ENCODE peak calls at places on chromosomes 2 and 18, in six cellular contexts. A is endodermal cell, K is heart left ventricle, V is lower lobe of right lung, L is sigmoid colon, I is K562. S is an unnamed sample. For H3K27me3, the result is how much of the 10 kb centered on the place peaks cover.

GRCh38 chr2:48332286-48332685 is 197.7 kb upstream of the STON1 start:
- DNase-seq in A (no peak), K (no peak), V (no peak), L (no peak), I (no peak), S (no peak)

GRCh38 chr2:212537311-212538155 is 1.1 kb downstream of the ERBB4 start:
- DNase-seq in A (peak), K (peak), V (peak), L (no peak), I (no peak), S (peak)

GRCh38 chr18:9535430-9535972 is 60.2 kb downstream of the RALBP1 start:
- DNase-seq in A (no peak), K (no peak), V (no peak), L (no peak), I (no peak), S (peak)

GRCh38 chr2:47664817-47665216 is 118.1 kb upstream of the MSH6 start:
- DNase-seq in A (peak), K (no peak), V (no peak), L (no peak), I (peak), S (no peak)

GRCh38 chr18:41618135-41618534 is 336.9 kb upstream of the PIK3C3 start:
- DNase-seq in A (no peak), K (no peak), V (no peak), L (no peak), I (no peak), S (no peak)

GRCh38 chr2:121694398-121695178 is 42.1 kb downstream of the NIFK start:
- DNase-seq in A (peak), K (no peak), V (no peak), L (peak), I (no peak), S (no peak)

GRCh38 chr2:17373041-17373440 is 145.2 kb downstream of the RAD51AP2 start:
- DNase-seq in A (no peak), K (no peak), V (no peak), L (no peak), I (no peak), S (no peak)

GRCh38 chr2:181326605-181327004 is 130.6 kb upstream of the ITGA4 start:
- DNase-seq in A (no peak), K (no peak), V (no peak), L (no peak), I (no peak), S (no peak)

GRCh38 chr2:120203341-120204021 is 19.7 kb downstream of the TMEM185B start:
- DNase-seq in A (peak), K (no peak), V (no peak), L (no peak), I (no peak), S (no peak)

GRCh38 chr2:157324331-157324843 is 1.2 kb downstream of the ERMN start:
- DNase-seq in A (no peak), K (no peak), V (no peak), L (no peak), I (peak), S (no peak)

GRCh38 chr18:76572517-76573247 is 77.6 kb upstream of the ZNF516 start:
- DNase-seq in A (no peak), K (no peak), V (no peak), L (no peak), I (no peak), S (no peak)

GRCh38 chr2:113173563-113174368 is at the start of gene PSD4:
- DNase-seq in A (peak), K (peak), V (peak), L (no peak), I (peak), S (no peak)

GRCh38 chr18:692841-693240 is 19.6 kb downstream of the ENOSF1 start:
- DNase-seq in A (no peak), K (no peak), V (no peak), L (no peak), I (no peak), S (no peak)

GRCh38 chr2:105179469-105180372 is 61.8 kb upstream of the GPR45 start:
- DNase-seq in A (peak), K (no peak), V (peak), L (no peak), I (peak), S (peak)

GRCh38 chr2:157830696-157831570 is 45.2 kb downstream of the ACVR1 start:
- DNase-seq in A (no peak), K (no peak), V (no peak), L (no peak), I (no peak), S (no peak)

GRCh38 chr2:121173112-121173511 is 111.9 kb downstream of the TFCP2L1 start:
- DNase-seq in A (no peak), K (no peak), V (no peak), L (peak), I (no peak), S (no peak)

GRCh38 chr2:111896576-111896975 is 1.8 kb upstream of the MERTK start:
- DNase-seq in A (no peak), K (no peak), V (no peak), L (no peak), I (peak), S (no peak)

GRCh38 chr2:169372561-169372960 is 10.2 kb upstream of the LRP2 start:
- DNase-seq in A (no peak), K (no peak), V (no peak), L (no peak), I (no peak), S (no peak)

GRCh38 chr2:160908157-160908556 is 252.1 kb upstream of the TANK start:
- DNase-seq in A (no peak), K (no peak), V (no peak), L (no peak), I (no peak), S (no peak)

GRCh38 chr2:237084444-237084843 is 1.2 kb upstream of the COPS8 start:
- DNase-seq in A (no peak), K (no peak), V (no peak), L (no peak), I (no peak), S (no peak)

GRCh38 chr18:70454705-70455322 is 166.0 kb downstream of the SOCS6 start:
- DNase-seq in A (no peak), K (no peak), V (no peak), L (no peak), I (peak), S (no peak)

GRCh38 chr2:95025406-95026319 is at the start of gene MAL:
- DNase-seq in A (peak), K (peak), V (no peak), L (no peak), I (no peak), S (peak)

GRCh38 chr2:10469955-10470568 is 21.9 kb upstream of the ODC1 start:
- DNase-seq in A (peak), K (no peak), V (no peak), L (peak), I (no peak), S (no peak)

GRCh38 chr2:74496997-74497776 is 2.2 kb downstream of the LBX2 start:
- DNase-seq in A (no peak), K (no peak), V (peak), L (no peak), I (no peak), S (no peak)

GRCh38 chr2:199455533-199456382 is 2.0 kb downstream of the SATB2 start:
- DNase-seq in A (peak), K (peak), V (peak), L (peak), I (peak), S (no peak)

GRCh38 chr2:228600265-228600664 is 418.8 kb upstream of the SPHKAP start:
- DNase-seq in A (no peak), K (no peak), V (no peak), L (no peak), I (no peak), S (no peak)

GRCh38 chr2:128196026-128196822 is 105.2 kb downstream of the UGGT1 start:
- DNase-seq in A (peak), K (no peak), V (no peak), L (peak), I (no peak), S (no peak)

GRCh38 chr2:108280466-108280865 is 8.2 kb upstream of the SULT1C2 start:
- DNase-seq in A (no peak), K (no peak), V (no peak), L (no peak), I (no peak), S (no peak)

GRCh38 chr2:126658910-126659613 is 3.1 kb downstream of the GYPC start:
- DNase-seq in A (no peak), K (peak), V (peak), L (peak), I (peak), S (no peak)

GRCh38 chr2:3460831-3461544 is 58.3 kb downstream of the ADI1 start:
- DNase-seq in A (no peak), K (peak), V (peak), L (no peak), I (no peak), S (no peak)

GRCh38 chr2:83394134-83394965 is 1064.7 kb downstream of the SUCLG1 start:
- DNase-seq in A (no peak), K (no peak), V (no peak), L (no peak), I (no peak), S (no peak)

GRCh38 chr2:21270658-21271057 is 146.9 kb downstream of the TDRD15 start:
- DNase-seq in A (no peak), K (peak), V (no peak), L (peak), I (no peak), S (peak)

GRCh38 chr18:72869786-72870185 is 2.0 kb upstream of the NETO1 start:
- DNase-seq in A (peak), K (no peak), V (no peak), L (no peak), I (no peak), S (no peak)

GRCh38 chr18:29874519-29875098 is 1167.9 kb downstream of the DSC3 start:
- DNase-seq in A (peak), K (no peak), V (no peak), L (no peak), I (peak), S (no peak)

GRCh38 chr2:100940766-100941645 is 61.1 kb upstream of the RPL31 start:
- DNase-seq in A (peak), K (no peak), V (no peak), L (no peak), I (no peak), S (no peak)

GRCh38 chr18:36066731-36067117 is 635 bp downstream of the RPRD1A start:
- DNase-seq in A (no peak), K (no peak), V (no peak), L (no peak), I (no peak), S (no peak)

GRCh38 chr18:46542545-46542944 is 114.5 kb downstream of the LOXHD1 start:
- DNase-seq in A (peak), K (no peak), V (no peak), L (no peak), I (no peak), S (no peak)

GRCh38 chr2:168518555-168519066 is 62.5 kb downstream of the CERS6 start:
- DNase-seq in A (peak), K (no peak), V (no peak), L (no peak), I (peak), S (no peak)

DNA sequence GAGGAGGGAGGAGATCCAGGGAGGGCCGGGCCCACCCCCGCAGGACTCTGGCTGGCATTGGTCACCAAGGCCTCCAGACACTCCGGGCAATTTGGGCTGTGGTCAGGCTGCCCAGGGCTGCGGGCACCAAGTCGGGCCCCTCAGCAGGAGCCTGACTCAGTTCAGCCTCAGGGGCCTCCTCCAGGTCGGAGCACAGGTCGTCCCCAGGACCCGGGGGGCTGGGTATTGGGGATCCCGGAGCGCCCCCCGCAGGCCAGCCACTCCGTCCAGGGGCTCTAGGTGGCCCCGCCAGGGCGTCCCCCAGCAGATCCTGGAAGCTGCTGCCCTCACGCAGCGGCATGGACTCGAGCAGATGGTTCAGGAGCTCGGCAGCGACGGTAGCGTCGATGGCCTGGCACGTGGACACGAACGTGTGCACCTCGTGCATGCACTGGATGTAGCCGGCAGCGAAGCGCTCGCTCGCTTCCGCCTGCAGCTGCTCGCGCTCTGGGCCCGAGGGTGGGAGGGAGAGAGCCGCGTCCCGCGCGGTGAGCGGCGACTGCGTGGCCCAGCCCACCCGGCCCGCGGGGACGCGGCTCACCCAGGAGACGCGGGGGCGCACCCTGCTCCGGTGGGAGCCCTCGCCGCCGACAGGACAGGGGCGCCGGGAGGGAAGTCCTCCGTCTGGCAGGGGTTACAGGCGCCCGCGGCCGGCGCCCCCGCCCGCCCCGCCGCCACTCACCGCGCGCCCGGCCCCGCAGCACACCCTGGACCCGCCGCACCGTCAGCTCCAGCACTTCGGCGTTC is 879 bp downstream of the HES6 start:
- DNase-seq in A (peak), K (peak), V (peak), L (peak), I (peak), S (no peak)
- H3K4me3 ChIP-seq in A (no peak), K (no peak), V (peak), L (peak), I (peak), S (peak)

GRCh38 chr2:192775461-192776262 is 580.9 kb upstream of the TMEFF2 start:
- DNase-seq in A (no peak), K (no peak), V (no peak), L (no peak), I (no peak), S (no peak)
- TF ChIP-seq CTCF in A (no peak), K (no peak), V (no peak), L (no peak), I (no peak), S (no peak)

GRCh38 chr2:63059434-63060078 is 8.9 kb downstream of the OTX1 start:
- DNase-seq in A (peak), K (no peak), V (no peak), L (peak), I (no peak), S (no peak)
- H3K27me3 ChIP-seq in A (half or more), K (half or more), V (half or more), L (half or more), I (under half), S (half or more)

DNA sequence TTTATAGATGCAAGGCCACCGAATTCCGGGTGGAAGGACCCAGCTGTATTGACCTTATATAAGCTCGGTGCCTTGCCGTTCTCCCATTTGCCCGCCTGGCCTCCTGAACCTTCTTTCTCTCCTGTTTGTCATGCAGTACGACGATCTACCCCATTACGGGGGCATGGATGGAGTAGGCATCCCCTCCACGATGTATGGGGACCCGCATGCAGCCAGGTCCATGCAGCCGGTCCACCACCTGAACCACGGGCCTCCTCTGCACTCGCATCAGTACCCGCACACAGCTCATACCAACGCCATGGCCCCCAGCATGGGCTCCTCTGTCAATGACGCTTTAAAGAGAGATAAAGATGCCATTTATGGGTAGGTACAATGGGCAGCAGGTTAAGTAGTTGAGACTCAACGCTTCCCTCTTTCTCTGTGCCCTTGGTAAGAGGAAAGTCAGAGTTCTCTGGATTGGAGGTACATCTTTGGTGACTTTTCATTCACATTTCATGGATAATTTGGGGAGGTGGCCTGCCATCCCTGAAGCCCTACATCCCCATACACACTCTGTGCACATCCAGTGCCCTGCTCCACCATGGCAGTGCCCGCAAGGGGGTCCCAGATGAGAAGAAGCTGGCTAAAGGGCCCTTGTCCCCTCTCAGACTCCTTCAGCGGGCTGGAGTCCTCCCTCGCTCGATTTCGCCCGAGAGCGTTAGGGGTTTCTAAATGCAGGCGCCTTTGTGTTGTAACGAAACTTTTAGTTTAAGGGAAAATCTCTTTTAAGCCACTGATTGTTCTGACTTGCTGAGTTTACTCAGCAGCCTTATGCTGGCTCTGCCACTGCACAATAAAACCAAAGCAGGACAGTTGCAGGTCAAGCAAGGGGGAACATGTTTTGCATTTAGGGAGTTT is 2.9 kb downstream of the MEIS1 start:
- DNase-seq in A (peak), K (peak), V (no peak), L (peak), I (no peak), S (no peak)
- H3K4me3 ChIP-seq in A (peak), K (peak), V (peak), L (peak), I (peak), S (peak)

GRCh38 chr2:186306754-186307153 is 179.3 kb upstream of the ZC3H15 start:
- DNase-seq in A (no peak), K (no peak), V (no peak), L (no peak), I (no peak), S (no peak)

GRCh38 chr2:186307871-186308270 is 178.2 kb upstream of the ZC3H15 start:
- DNase-seq in A (no peak), K (no peak), V (no peak), L (no peak), I (no peak), S (no peak)

GRCh38 chr2:186308347-186308746 is 177.7 kb upstream of the ZC3H15 start:
- DNase-seq in A (no peak), K (no peak), V (no peak), L (no peak), I (no peak), S (no peak)

GRCh38 chr2:186304064-186304463 is 182.0 kb upstream of the ZC3H15 start:
- DNase-seq in A (no peak), K (no peak), V (no peak), L (no peak), I (no peak), S (no peak)

GRCh38 chr2:186309901-186310300 is 176.2 kb upstream of the ZC3H15 start:
- DNase-seq in A (no peak), K (no peak), V (no peak), L (no peak), I (no peak), S (no peak)
- TF ChIP-seq CTCF in A (no peak), K (no peak), V (no peak), L (no peak), I (no peak), S (no peak)

GRCh38 chr18:59268127-59268721 is 5.0 kb downstream of the RAX start:
- DNase-seq in A (no peak), K (no peak), V (no peak), L (no peak), I (no peak), S (no peak)
- H3K27me3 ChIP-seq in A (half or more), K (half or more), V (half or more), L (half or more), I (half or more), S (half or more)

GRCh38 chr18:75128051-75128605 is 80.8 kb downstream of the PTGR3 start:
- DNase-seq in A (peak), K (no peak), V (no peak), L (no peak), I (no peak), S (no peak)

GRCh38 chr18:75130591-75131274 is 78.2 kb downstream of the PTGR3 start:
- DNase-seq in A (peak), K (no peak), V (no peak), L (no peak), I (no peak), S (no peak)

GRCh38 chr18:75131455-75132000 is 77.4 kb downstream of the PTGR3 start:
- DNase-seq in A (peak), K (no peak), V (no peak), L (no peak), I (no peak), S (no peak)

GRCh38 chr18:75128911-75129716 is 79.8 kb downstream of the PTGR3 start:
- DNase-seq in A (peak), K (no peak), V (no peak), L (no peak), I (no peak), S (no peak)

DNA sequence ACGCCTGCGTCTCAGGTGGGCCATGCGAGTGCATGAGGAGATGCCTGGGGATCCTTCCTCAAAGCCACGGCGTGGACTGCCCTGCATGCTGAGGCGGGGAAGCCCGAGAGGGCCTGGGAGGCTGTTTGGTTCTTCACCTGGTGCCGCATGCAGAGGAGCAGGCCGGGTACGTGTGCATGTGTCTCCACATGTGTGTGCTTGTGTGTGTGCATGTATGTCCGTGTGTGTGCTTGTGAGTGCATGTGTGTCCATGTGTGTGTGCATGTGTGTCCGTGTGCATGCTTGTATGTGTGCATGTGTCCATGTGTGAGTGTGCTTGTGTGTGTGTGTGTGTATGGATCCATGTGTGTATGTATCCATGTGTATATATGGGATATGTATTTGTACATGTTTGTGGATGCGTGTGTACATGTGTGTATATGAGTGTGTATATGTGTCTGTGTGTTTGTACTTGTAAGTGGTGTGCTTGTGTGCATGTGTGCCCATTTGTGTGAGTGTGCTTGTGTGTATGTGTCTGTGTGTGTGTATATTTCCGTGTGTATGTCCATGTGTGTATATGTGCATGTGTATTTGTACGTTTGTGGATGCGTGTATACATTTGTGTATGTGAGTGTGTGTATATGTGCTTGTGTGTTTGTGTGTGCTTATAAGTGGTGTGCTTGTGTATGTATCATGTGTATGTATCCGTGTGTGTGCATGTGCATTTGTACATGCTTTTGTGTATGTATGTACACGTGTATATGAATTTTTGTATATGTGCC is 79.0 kb downstream of the PTGR3 start:
- DNase-seq in A (no peak), K (no peak), V (no peak), L (no peak), I (no peak), S (no peak)
- H3K4me3 ChIP-seq in A (no peak), K (no peak), V (no peak), L (no peak), I (no peak), S (no peak)

GRCh38 chr18:32891797-32892196 is 119.0 kb upstream of the KLHL14 start:
- DNase-seq in A (no peak), K (no peak), V (no peak), L (no peak), I (no peak), S (no peak)
- TF ChIP-seq CTCF in A (no peak), K (no peak), V (no peak), L (no peak), I (no peak), S (no peak)

S was measured in dorsolateral prefrontal cortex.